ENCODE peak calls at places on chromosomes 5 and 9, in four cellular contexts. L, F, S and K are unnamed samples. For H3K4me1, the result is how much of the 10 kb centered on the place peaks cover.

GRCh38 chr9:110514861-110515260 is 64.7 kb downstream of the SVEP1 start:
- DNase-seq in S (no peak), F (no peak), L (no peak), K (no peak)

GRCh38 chr9:126534431-126535186 is 79.1 kb upstream of the LMX1B start:
- DNase-seq in F (no peak), S (no peak), L (no peak), K (peak)

GRCh38 chr9:27539479-27540441 is 10.1 kb upstream of the MOB3B start:
- DNase-seq in L (peak), S (no peak), F (no peak), K (no peak)

GRCh38 chr5:175351126-175351525 is 92.9 kb downstream of the DRD1 start:
- DNase-seq in L (no peak), F (no peak), S (no peak), K (no peak)

GRCh38 chr9:126275386-126276001 is 51.1 kb upstream of the MVB12B start:
- DNase-seq in L (peak), S (no peak), F (peak), K (peak)

GRCh38 chr5:73901045-73901444 is 275.0 kb downstream of the ARHGEF28 start:
- DNase-seq in F (no peak), S (no peak), L (peak), K (peak)

GRCh38 chr5:106423109-106423897 is 1247.4 kb downstream of the EFNA5 start:
- DNase-seq in S (no peak), L (no peak), F (peak), K (no peak)

GRCh38 chr9:106885451-106885850 is 22.5 kb downstream of the ZNF462 start:
- DNase-seq in S (no peak), F (no peak), L (peak), K (no peak)

GRCh38 chr9:115847245-115847644 is 306.3 kb upstream of the PAPPA start:
- DNase-seq in F (no peak), L (peak), S (no peak), K (no peak)

GRCh38 chr5:6715758-6716633 is 2.8 kb downstream of the TENT4A start:
- DNase-seq in S (no peak), F (no peak), L (no peak), K (no peak)

GRCh38 chr5:87411586-87412416 is 929 bp downstream of the CCNH start:
- DNase-seq in L (peak), S (no peak), F (peak), K (peak)

GRCh38 chr5:572398-573019 is 39.6 kb upstream of the CEP72 start:
- DNase-seq in S (no peak), L (no peak), F (no peak), K (no peak)

GRCh38 chr9:35313911-35314310 is 152.1 kb downstream of the UNC13B start:
- DNase-seq in L (peak), F (no peak), S (no peak), K (no peak)

GRCh38 chr9:122180633-122181032 is 20.9 kb downstream of the MORN5 start:
- DNase-seq in F (no peak), L (peak), S (no peak), K (no peak)

GRCh38 chr9:93730213-93730612 is 153.8 kb downstream of the PHF2 start:
- DNase-seq in F (no peak), S (no peak), L (no peak), K (no peak)

GRCh38 chr5:178416919-178417318 is 173.3 kb downstream of the COL23A1 start:
- DNase-seq in L (peak), S (no peak), F (peak), K (no peak)

GRCh38 chr5:135249658-135250057 is 149.4 kb downstream of the MACROH2A1 start:
- DNase-seq in S (peak), F (no peak), L (peak), K (no peak)

GRCh38 chr9:107158321-107158720 is 124.8 kb upstream of the RAD23B start:
- DNase-seq in S (peak), L (peak), F (peak), K (peak)

GRCh38 chr5:129474544-129474943 is 14.4 kb downstream of the ADAMTS19 start:
- DNase-seq in F (no peak), S (no peak), L (no peak), K (peak)

DNA sequence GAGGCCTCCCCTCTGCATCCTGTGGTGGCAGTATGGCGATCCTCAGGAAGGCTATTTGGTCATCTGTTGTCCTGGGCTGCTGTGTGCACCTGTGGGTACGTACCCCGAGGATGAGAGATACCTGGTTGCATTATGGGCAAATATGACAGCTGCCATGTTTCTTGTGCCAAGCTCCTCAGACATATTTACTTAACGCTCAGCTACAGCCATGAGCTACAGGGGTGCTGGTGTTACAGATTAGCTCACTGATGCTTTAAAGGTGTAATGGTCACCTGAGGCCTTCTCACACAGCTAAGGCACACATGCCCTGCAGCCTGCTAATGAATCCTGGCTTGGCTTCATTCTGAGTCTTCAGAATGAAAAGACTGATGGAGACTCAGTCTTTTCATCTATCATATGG is 12.0 kb downstream of the NDST1 start:
- DNase-seq in L (no peak), S (no peak), F (no peak), K (no peak)
- H3K4me1 ChIP-seq in L (under half), S (under half), F (under half), K (under half)

GRCh38 chr9:128222026-128222425 is 18.8 kb downstream of the DNM1 start:
- DNase-seq in L (no peak), S (no peak), F (no peak), K (no peak)
- H2BK5ac ChIP-seq in L (no peak), S (no peak), F (no peak), K (no peak)

DNA sequence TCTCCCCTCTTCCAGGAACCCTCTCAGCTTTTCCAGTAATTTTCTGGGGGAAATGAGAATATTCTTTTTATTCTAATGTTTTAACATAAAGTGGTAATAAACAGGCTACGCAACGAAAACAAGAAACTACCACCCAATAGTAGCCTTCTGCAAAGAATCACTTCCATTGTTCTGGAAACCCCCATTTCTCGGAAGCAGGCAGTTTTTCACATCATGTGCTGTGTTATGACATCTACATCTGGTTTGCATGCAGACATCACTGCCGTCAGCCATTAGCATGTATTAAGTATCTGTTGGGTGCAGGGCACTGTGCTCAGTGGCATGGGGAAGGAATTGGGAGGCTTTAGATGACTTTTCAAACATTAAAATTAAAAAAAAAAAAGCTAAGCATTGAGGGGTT is 37.9 kb upstream of the F2R start:
- DNase-seq in L (no peak), S (no peak), F (no peak), K (no peak)
- H3K56ac ChIP-seq in L (no peak), S (no peak), F (no peak), K (no peak)

GRCh38 chr9:134363450-134363849 is 37.2 kb downstream of the RXRA start:
- DNase-seq in F (no peak), S (no peak), L (no peak), K (no peak)

GRCh38 chr9:134365791-134366222 is 39.6 kb downstream of the RXRA start:
- DNase-seq in F (peak), S (no peak), L (no peak), K (peak)

GRCh38 chr9:134365115-134365596 is 38.9 kb downstream of the RXRA start:
- DNase-seq in S (no peak), L (no peak), F (no peak), K (no peak)

GRCh38 chr9:134366223-134367031 is 40.2 kb downstream of the RXRA start:
- DNase-seq in F (no peak), L (peak), S (no peak), K (no peak)

DNA sequence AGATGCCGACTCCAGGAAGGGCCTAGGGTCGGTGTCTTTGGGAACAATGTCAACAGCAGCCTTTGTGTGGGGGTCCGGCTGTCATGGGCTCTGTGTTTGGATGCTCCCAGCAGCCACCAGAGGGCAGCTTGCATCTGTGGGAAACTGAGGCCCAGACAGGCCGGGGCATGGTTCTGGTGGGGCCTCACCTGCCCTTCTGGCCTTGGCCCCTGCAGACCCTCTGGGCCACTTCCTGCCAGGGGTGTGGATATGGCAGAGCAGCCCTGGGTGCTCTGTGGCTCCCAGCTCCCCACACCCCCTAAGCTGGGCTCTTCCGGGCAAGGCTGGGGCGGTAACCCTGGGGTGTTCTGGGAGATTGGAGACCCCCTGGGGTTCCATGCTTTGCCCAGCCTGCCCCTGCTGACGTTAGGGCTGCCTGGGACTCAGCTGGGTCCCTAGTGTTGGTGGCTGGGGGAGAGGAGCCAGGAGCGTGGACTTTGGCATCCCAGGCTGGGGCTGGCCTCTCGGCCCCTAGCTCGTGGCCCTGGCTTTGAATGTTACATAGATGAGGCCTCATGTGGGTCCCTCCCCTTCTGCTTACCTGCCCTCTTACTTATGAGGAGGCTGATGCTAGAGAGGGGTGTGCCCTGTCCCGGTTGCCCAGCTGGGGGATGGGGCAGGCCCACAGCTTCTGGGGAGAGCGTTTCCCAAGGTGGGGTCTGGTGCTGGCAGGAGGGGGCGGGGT is 38.3 kb downstream of the RXRA start:
- DNase-seq in S (no peak), L (no peak), F (no peak), K (no peak)
- H3K4me1 ChIP-seq in S (under half), L (under half), F (under half), K (under half)

GRCh38 chr9:88023001-88023400 is 48.7 kb upstream of the CDK20 start:
- DNase-seq in F (no peak), S (no peak), L (no peak), K (no peak)

GRCh38 chr9:88024896-88025295 is 50.6 kb upstream of the CDK20 start:
- DNase-seq in L (no peak), S (no peak), F (no peak), K (no peak)

GRCh38 chr9:88025411-88026132 is 51.2 kb upstream of the CDK20 start:
- DNase-seq in S (no peak), F (peak), L (no peak), K (peak)

GRCh38 chr9:88028338-88028737 is 54.0 kb upstream of the CDK20 start:
- DNase-seq in S (no peak), L (no peak), F (no peak), K (no peak)

GRCh38 chr9:88026133-88026510 is 51.8 kb upstream of the CDK20 start:
- DNase-seq in L (no peak), S (no peak), F (no peak), K (peak)
- H2BK5ac ChIP-seq in L (no peak), S (no peak), F (no peak), K (no peak)

GRCh38 chr5:169301386-169301930 is 519 bp upstream of the SLIT3 start:
- DNase-seq in F (peak), S (no peak), L (no peak), K (no peak)

GRCh38 chr5:169299651-169300467 is 1.1 kb downstream of the SLIT3 start:
- DNase-seq in F (peak), L (no peak), S (peak), K (peak)

GRCh38 chr5:169300468-169301385 is at the start of gene SLIT3:
- DNase-seq in S (peak), L (peak), F (peak), K (peak)

GRCh38 chr5:169298193-169298592 is 2.7 kb downstream of the SLIT3 start:
- DNase-seq in L (no peak), S (no peak), F (no peak), K (no peak)

GRCh38 chr5:169299146-169299545 is 1.8 kb downstream of the SLIT3 start:
- DNase-seq in S (no peak), L (no peak), F (no peak), K (no peak)
- H3K56ac ChIP-seq in S (no peak), L (no peak), F (no peak), K (no peak)

GRCh38 chr9:120411862-120412424 is 168.0 kb downstream of the CDK5RAP2 start:
- DNase-seq in L (no peak), F (no peak), S (peak), K (peak)
- H3K4me1 ChIP-seq in L (under half), F (under half), S (under half), K (under half)

GRCh38 chr9:5113994-5114748 is 71.3 kb downstream of the INSL6 start:
- DNase-seq in F (no peak), L (no peak), S (no peak), K (no peak)
- H2BK5ac ChIP-seq in F (no peak), L (no peak), S (no peak), K (no peak)

GRCh38 chr5:34841816-34842215 is 2.9 kb downstream of the TTC23L start:
- DNase-seq in F (no peak), L (no peak), S (no peak), K (peak)

GRCh38 chr5:34844999-34845398 is 6.0 kb downstream of the TTC23L start:
- DNase-seq in L (no peak), S (no peak), F (no peak), K (no peak)

GRCh38 chr5:34842554-34842953 is 3.6 kb downstream of the TTC23L start:
- DNase-seq in L (no peak), S (no peak), F (no peak), K (peak)

GRCh38 chr5:34847056-34847455 is 8.1 kb downstream of the TTC23L start:
- DNase-seq in F (no peak), L (no peak), S (no peak), K (no peak)

DNA sequence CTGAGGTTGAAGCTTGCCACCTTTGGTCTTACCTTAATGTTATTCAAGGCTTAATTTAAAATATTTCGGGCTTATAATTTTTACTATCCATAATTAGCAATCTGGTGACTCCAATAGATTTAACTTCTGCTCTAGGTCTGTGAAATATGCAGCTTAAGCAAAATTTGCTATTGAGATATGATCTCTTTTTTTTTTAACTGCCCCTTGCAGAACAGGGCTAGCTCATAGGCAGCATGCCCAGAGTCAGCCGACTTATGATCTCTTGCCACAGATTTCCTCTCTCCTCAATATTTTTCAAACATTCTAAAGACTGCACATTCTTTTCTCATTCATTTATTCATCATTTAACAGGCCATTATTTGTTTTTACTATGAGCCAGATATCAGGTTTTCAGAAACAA is 4.5 kb downstream of the TTC23L start:
- DNase-seq in S (no peak), L (peak), F (no peak), K (no peak)
- H3K56ac ChIP-seq in S (no peak), L (no peak), F (no peak), K (no peak)